ENCODE peak calls at places on chromosomes 11 and 22, in ten cellular contexts. K, P, V, B, M, F, Z, H, L and A are unnamed samples.

GRCh38 chr11:79363261-79363660 is 77.6 kb downstream of the TENM4 start:
- DNase-seq in K (no peak), P (no peak), V (no peak), B (peak; percentile 37), M (no peak), F (no peak), Z (no peak), H (no peak), L (no peak), A (no peak)

GRCh38 chr22:28442264-28442950 is 237.2 kb downstream of the TTC28 start:
- DNase-seq in K (peak; percentile 58), P (peak; percentile 37), V (no peak), B (peak; percentile 92), M (peak; percentile 94), F (peak; percentile 84), Z (no peak), H (peak; percentile 70), L (no peak), A (peak; percentile 84)

GRCh38 chr11:72812968-72813739 is 1.1 kb upstream of the ATG16L2 start:
- DNase-seq in K (no peak), P (no peak), V (no peak), B (peak; percentile 86), M (peak; percentile 77), F (peak; percentile 64), Z (no peak), H (peak; percentile 59), L (peak; percentile 85), A (peak; percentile 82)

GRCh38 chr22:27101288-27101687 is 443.9 kb downstream of the MIAT start:
- DNase-seq in K (no peak), P (no peak), V (no peak), B (no peak), M (no peak), F (no peak), Z (no peak), H (no peak), L (no peak), A (no peak)

GRCh38 chr11:26322335-26323067 is 9.4 kb upstream of the ANO3 start:
- DNase-seq in K (no peak), P (no peak), V (no peak), B (no peak), M (no peak), F (no peak), Z (no peak), H (no peak), L (no peak), A (no peak)

GRCh38 chr22:33510429-33510904 is 409.8 kb downstream of the LARGE1 start:
- DNase-seq in K (no peak), P (no peak), V (no peak), B (no peak), M (no peak), F (no peak), Z (no peak), H (no peak), L (no peak), A (no peak)

GRCh38 chr11:70826950-70827349 is 425.4 kb downstream of the SHANK2 start:
- DNase-seq in K (no peak), P (no peak), V (no peak), B (peak; percentile 4), M (no peak), F (no peak), Z (no peak), H (no peak), L (no peak), A (no peak)

GRCh38 chr11:34537636-34538035 is 24.0 kb upstream of the ELF5 start:
- DNase-seq in K (no peak), P (no peak), V (no peak), B (no peak), M (no peak), F (no peak), Z (no peak), H (peak; percentile 62), L (peak; percentile 63), A (no peak)

GRCh38 chr22:29030618-29031235 is 30.9 kb downstream of the C22orf31 start:
- DNase-seq in K (peak; percentile 77), P (peak; percentile 90), V (peak; percentile 40), B (peak; percentile 95), M (peak; percentile 94), F (peak; percentile 88), Z (no peak), H (peak; percentile 79), L (peak; percentile 76), A (no peak)

GRCh38 chr22:36775589-36775965 is 342 bp downstream of the IFT27 start:
- DNase-seq in K (peak; percentile 39), P (no peak), V (no peak), B (peak; percentile 37), M (peak; percentile 81), F (peak; percentile 22), Z (no peak), H (peak; percentile 30), L (peak; percentile 7), A (no peak)

GRCh38 chr11:119056397-119056999 is 507 bp downstream of the HYOU1 start:
- DNase-seq in K (no peak), P (no peak), V (no peak), B (peak; percentile 77), M (peak; percentile 88), F (no peak), Z (no peak), H (peak; percentile 49), L (peak; percentile 19), A (peak; percentile 15)

GRCh38 chr11:131871061-131871460 is 500.6 kb downstream of the NTM start:
- DNase-seq in K (no peak), P (no peak), V (no peak), B (no peak), M (no peak), F (no peak), Z (no peak), H (no peak), L (no peak), A (no peak)

GRCh38 chr11:123594188-123594901 is 60.1 kb downstream of the SCN3B start:
- DNase-seq in K (no peak), P (no peak), V (no peak), B (peak; percentile 28), M (no peak), F (no peak), Z (no peak), H (no peak), L (peak; percentile 14), A (no peak)

GRCh38 chr22:44204937-44205712 is 24.4 kb downstream of the PARVG start:
- DNase-seq in K (no peak), P (no peak), V (no peak), B (no peak), M (no peak), F (no peak), Z (no peak), H (no peak), L (no peak), A (no peak)

GRCh38 chr11:75673977-75674582 is 5.2 kb upstream of the MAP6 start:
- DNase-seq in K (no peak), P (no peak), V (no peak), B (peak; percentile 41), M (no peak), F (peak; percentile 63), Z (no peak), H (no peak), L (peak; percentile 40), A (peak; percentile 28)

GRCh38 chr11:91790346-91790745 is 434.3 kb upstream of the FAT3 start:
- DNase-seq in K (no peak), P (no peak), V (no peak), B (no peak), M (no peak), F (no peak), Z (no peak), H (no peak), L (no peak), A (no peak)

GRCh38 chr22:20965104-20965887 is 1.8 kb upstream of the AIFM3 start:
- DNase-seq in K (no peak), P (no peak), V (no peak), B (no peak), M (no peak), F (no peak), Z (no peak), H (no peak), L (no peak), A (no peak)
- H3K4me3 ChIP-seq in K (peak overlapping the region; percentile 27), P (peak overlapping the region; percentile 27), V (peak overlapping the region; percentile 60), B (no peak overlapping the region), M (no peak overlapping the region), F (peak overlapping the region; percentile 37), Z (peak overlapping the region; percentile 9), H (no peak overlapping the region), L (no peak overlapping the region), A (no peak overlapping the region)

DNA sequence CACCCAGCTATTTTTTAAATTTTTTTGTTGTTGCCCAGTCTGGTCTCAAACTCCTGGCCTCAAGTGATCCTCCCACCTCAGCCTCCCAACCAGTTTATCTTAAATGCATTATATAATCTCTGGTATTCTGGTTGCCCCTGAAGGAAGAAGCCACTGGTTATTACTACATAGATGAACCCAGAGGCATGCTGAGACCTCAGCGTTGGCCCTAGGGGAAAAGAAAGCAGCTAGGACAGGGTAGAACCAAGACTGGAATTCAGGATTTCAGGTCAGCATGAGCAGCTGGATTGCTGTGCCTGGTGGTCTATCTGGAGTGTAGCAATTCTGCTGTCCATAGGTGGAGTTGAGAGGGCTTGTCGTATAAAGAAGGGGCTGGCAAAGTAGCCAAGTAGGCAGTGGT is 67.2 kb downstream of the PARVA start:
- DNase-seq in K (no peak), P (no peak), V (no peak), B (no peak), M (no peak), F (no peak), Z (no peak), H (no peak), L (no peak), A (no peak)
- H3K4me3 ChIP-seq in K (no peak overlapping the region), P (no peak overlapping the region), V (no peak overlapping the region), B (no peak overlapping the region), M (no peak overlapping the region), F (no peak overlapping the region), Z (no peak overlapping the region), H (no peak overlapping the region), L (no peak overlapping the region), A (no peak overlapping the region)

GRCh38 chr11:64874308-64874707 is 4.1 kb downstream of the EHD1 start:
- DNase-seq in K (no peak), P (no peak), V (no peak), B (no peak), M (no peak), F (no peak), Z (no peak), H (no peak), L (no peak), A (no peak)
- H3K4me3 ChIP-seq in K (no peak overlapping the region), P (peak overlapping the region; percentile 99), V (peak overlapping the region; percentile 78), B (no peak overlapping the region), M (peak overlapping the region; percentile 97), F (no peak overlapping the region), Z (no peak overlapping the region), H (no peak overlapping the region), L (no peak overlapping the region), A (no peak overlapping the region)

GRCh38 chr11:58527429-58527828 is 19.5 kb upstream of the OR5B21 start:
- DNase-seq in K (no peak), P (no peak), V (no peak), B (no peak), M (peak; percentile 55), F (no peak), Z (no peak), H (no peak), L (no peak), A (no peak)

GRCh38 chr11:58530236-58530635 is 22.3 kb upstream of the OR5B21 start:
- DNase-seq in K (no peak), P (no peak), V (no peak), B (no peak), M (peak; percentile 27), F (no peak), Z (no peak), H (no peak), L (no peak), A (peak; percentile 41)

GRCh38 chr11:58525037-58525614 is 17.2 kb upstream of the OR5B21 start:
- DNase-seq in K (no peak), P (no peak), V (no peak), B (peak; percentile 32), M (no peak), F (no peak), Z (no peak), H (no peak), L (no peak), A (peak; percentile 80)

GRCh38 chr11:58524232-58525036 is 16.5 kb upstream of the OR5B21 start:
- DNase-seq in K (peak; percentile 49), P (peak; percentile 79), V (peak; percentile 13), B (peak; percentile 88), M (peak; percentile 68), F (peak; percentile 93), Z (peak; percentile 59), H (peak; percentile 58), L (peak; percentile 92), A (peak; percentile 78)
- H3K4me3 ChIP-seq in K (no peak overlapping the region), P (no peak overlapping the region), V (peak overlapping the region; percentile 57), B (no peak overlapping the region), M (no peak overlapping the region), F (peak overlapping the region; percentile 14), Z (no peak overlapping the region), H (no peak overlapping the region), L (no peak overlapping the region), A (peak overlapping the region; percentile 1)